ENCODE peak calls at places on chromosome 3, in ten cellular contexts. H is CD8-positive, alpha-beta memory T cell; T is CD4-positive, CD25-positive, alpha-beta regulatory T cell; J is lung; L is CD8-positive, alpha-beta T cell; S is upper lobe of left lung; C is colonic mucosa; X is HCT116; F is heart right ventricle; Q is kidney. U is an unnamed sample.
A peak's percentile ranks its signal among the peaks of the same experiment; 100 is the strongest.

GRCh38 chr3:43905157-43905556 is 214.4 kb downstream of the ABHD5 start:
- DNase-seq in H (no peak), T (no peak), J (no peak), L (no peak), S (no peak), C (no peak), X (no peak), F (no peak), Q (no peak), U (no peak)

GRCh38 chr3:113166719-113167492 is 44.5 kb upstream of the BOC start:
- DNase-seq in H (no peak), T (no peak), J (no peak), L (no peak), S (no peak), C (no peak), X (no peak), F (peak; percentile 34), Q (peak; percentile 76), U (no peak)

GRCh38 chr3:190127207-190127606 is 6.5 kb upstream of the P3H2 start:
- DNase-seq in H (no peak), T (no peak), J (no peak), L (no peak), S (no peak), C (no peak), X (no peak), F (no peak), Q (no peak), U (no peak)

GRCh38 chr3:62604301-62604700 is 231.0 kb upstream of the FEZF2 start:
- DNase-seq in H (no peak), T (no peak), J (no peak), L (no peak), S (peak; percentile 40), C (no peak), X (no peak), F (no peak), Q (no peak), U (no peak)

GRCh38 chr3:55327131-55327920 is 159.8 kb downstream of the WNT5A start:
- DNase-seq in H (no peak), T (no peak), J (no peak), L (no peak), S (no peak), C (no peak), X (no peak), F (no peak), Q (no peak), U (no peak)

GRCh38 chr3:158532099-158532734 is 38.8 kb upstream of the MLF1 start:
- DNase-seq in H (no peak), T (peak; percentile 44), J (no peak), L (no peak), S (no peak), C (no peak), X (peak; percentile 41), F (no peak), Q (no peak), U (peak; percentile 3)

GRCh38 chr3:39398700-39399099 is 7.8 kb upstream of the RPSA start:
- DNase-seq in H (no peak), T (no peak), J (no peak), L (no peak), S (no peak), C (no peak), X (no peak), F (no peak), Q (no peak), U (no peak)

GRCh38 chr3:106839576-106840280 is 537.5 kb upstream of the CCDC54 start:
- DNase-seq in H (no peak), T (no peak), J (no peak), L (no peak), S (no peak), C (no peak), X (no peak), F (no peak), Q (no peak), U (no peak)

GRCh38 chr3:27721717-27722564 is at the start of gene EOMES:
- DNase-seq in H (peak; percentile 90), T (peak; percentile 85), J (no peak), L (peak; percentile 73), S (no peak), C (peak; percentile 29), X (peak; percentile 73), F (no peak), Q (no peak), U (peak; percentile 87)

GRCh38 chr3:128107809-128108208 is 15.8 kb downstream of the RUVBL1 start:
- DNase-seq in H (no peak), T (no peak), J (no peak), L (no peak), S (no peak), C (no peak), X (no peak), F (peak; percentile 47), Q (no peak), U (no peak)

GRCh38 chr3:128113817-128114794 is 9.5 kb downstream of the RUVBL1 start:
- DNase-seq in H (no peak), T (peak; percentile 56), J (no peak), L (no peak), S (no peak), C (no peak), X (no peak), F (no peak), Q (peak; percentile 76), U (peak; percentile 39)

GRCh38 chr3:128111147-128111546 is 12.5 kb downstream of the RUVBL1 start:
- DNase-seq in H (no peak), T (no peak), J (no peak), L (no peak), S (no peak), C (no peak), X (no peak), F (no peak), Q (no peak), U (no peak)

DNA sequence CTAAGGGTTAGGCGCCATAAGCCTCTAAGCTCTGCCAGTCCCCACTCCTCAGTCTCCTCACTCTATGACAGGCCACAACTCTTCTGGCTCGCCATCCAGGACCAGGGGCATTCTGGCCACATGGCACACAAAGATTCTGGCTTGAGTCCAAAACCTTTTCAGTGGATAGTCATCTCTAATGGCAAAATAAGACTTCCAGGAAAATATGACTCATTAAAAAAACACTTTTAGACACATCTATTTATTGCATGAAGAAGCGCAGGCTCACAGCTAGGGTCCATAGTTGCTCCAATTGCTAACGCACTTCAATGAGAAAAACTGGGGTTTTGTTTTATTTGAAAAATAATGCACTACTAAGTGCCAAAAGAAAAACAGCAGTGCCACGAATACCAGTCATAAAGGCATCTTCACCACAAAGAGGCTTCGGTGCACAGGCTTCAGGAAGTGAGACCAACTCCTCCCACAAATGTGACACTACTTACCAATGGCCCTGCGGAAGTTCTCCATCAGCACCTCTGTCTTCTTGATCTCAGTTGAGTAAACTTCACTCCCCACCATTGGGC is 11.1 kb downstream of the RUVBL1 start:
- DNase-seq in H (peak; percentile 70), T (peak; percentile 89), J (no peak), L (peak; percentile 39), S (no peak), C (no peak), X (peak; percentile 43), F (no peak), Q (no peak), U (no peak)
- H3K36me3 ChIP-seq in H (peaks cover 7% of the 10 kb centered on the region), T (peaks cover 18% of the 10 kb centered on the region), J (peaks cover 14% of the 10 kb centered on the region), L (no peaks in the 10 kb centered on the region), S (peaks cover 4% of the 10 kb centered on the region), C (no peaks in the 10 kb centered on the region), X (peaks cover 25% of the 10 kb centered on the region), F (peaks cover 84% of the 10 kb centered on the region), Q (peaks cover 8% of the 10 kb centered on the region), U (peaks cover 8% of the 10 kb centered on the region)

GRCh38 chr3:109597438-109597837 is 260.1 kb upstream of the DPPA4 start:
- DNase-seq in H (no peak), T (no peak), J (no peak), L (no peak), S (no peak), C (no peak), X (no peak), F (no peak), Q (no peak), U (no peak)
- H3K4me3 ChIP-seq in H (no peak overlapping the region), T (no peak overlapping the region), J (no peak overlapping the region), L (no peak overlapping the region), S (no peak overlapping the region), C (no peak overlapping the region), X (no peak overlapping the region), F (no peak overlapping the region), Q (no peak overlapping the region), U (no peak overlapping the region)

GRCh38 chr3:129559565-129560079 is 16.6 kb downstream of the H1-8 start:
- DNase-seq in H (no peak), T (no peak), J (no peak), L (no peak), S (no peak), C (no peak), X (no peak), F (no peak), Q (no peak), U (no peak)

GRCh38 chr3:129558772-129559564 is 16.0 kb downstream of the H1-8 start:
- DNase-seq in H (no peak), T (no peak), J (no peak), L (no peak), S (no peak), C (no peak), X (no peak), F (no peak), Q (no peak), U (no peak)

GRCh38 chr3:129556890-129557736 is 14.1 kb downstream of the H1-8 start:
- DNase-seq in H (no peak), T (no peak), J (no peak), L (no peak), S (no peak), C (no peak), X (no peak), F (no peak), Q (no peak), U (no peak)

GRCh38 chr3:129557737-129558037 is 14.7 kb downstream of the H1-8 start:
- DNase-seq in H (no peak), T (no peak), J (no peak), L (no peak), S (no peak), C (no peak), X (no peak), F (no peak), Q (no peak), U (no peak)

GRCh38 chr3:129558076-129558771 is 15.2 kb downstream of the H1-8 start:
- DNase-seq in H (no peak), T (no peak), J (no peak), L (no peak), S (no peak), C (no peak), X (no peak), F (no peak), Q (no peak), U (no peak)
- H3K36me3 ChIP-seq in H (no peaks in the 10 kb centered on the region), T (no peaks in the 10 kb centered on the region), J (peaks cover 58% of the 10 kb centered on the region), L (no peaks in the 10 kb centered on the region), S (peaks cover 10% of the 10 kb centered on the region), C (no peaks in the 10 kb centered on the region), X (no peaks in the 10 kb centered on the region), F (peaks cover 82% of the 10 kb centered on the region), Q (no peaks in the 10 kb centered on the region), U (no peaks in the 10 kb centered on the region)

GRCh38 chr3:140206196-140207040 is 271.4 kb downstream of the CLSTN2 start:
- DNase-seq in H (no peak), T (no peak), J (no peak), L (no peak), S (no peak), C (no peak), X (no peak), F (peak; percentile 17), Q (no peak), U (no peak)
- H3K4me3 ChIP-seq in H (no peak overlapping the region), T (no peak overlapping the region), J (no peak overlapping the region), L (no peak overlapping the region), S (no peak overlapping the region), C (no peak overlapping the region), X (no peak overlapping the region), F (no peak overlapping the region), Q (no peak overlapping the region), U (no peak overlapping the region)